ENCODE peak calls at places on chromosomes 11 and 22, in ten cellular contexts. One of them, this sample, is unnamed.

GRCh38 chr11:111407652-111408051 is 28.6 kb upstream of the POU2AF1 start:
- DNase-seq in activated CD8-positive, alpha-beta memory T cell treated with anti-CD3 and anti-CD28 coated beads for 4 hours: no peak
- DNase-seq in mammary epithelial cell: no peak
- DNase-seq in activated naive CD4-positive, alpha-beta T cell treated with Interleukin-2 at 50 U/mL for 16 hours: no peak
- DNase-seq in pancreas: no peak
- DNase-seq in posterior cingulate gyrus: no peak
- DNase-seq in NCI-H2081 treated with DMSO at 0.1 percent for 48 hours: no peak
- DNase-seq in amniotic epithelial cell: no peak
- DNase-seq in activated T-cell treated with anti-CD3 and anti-CD28 coated beads for 24 hours: no peak
- DNase-seq in substantia nigra: no peak
- DNase-seq in this sample: no peak

GRCh38 chr22:31347251-31348008 is 1.3 kb upstream of the PATZ1 start:
- DNase-seq in mammary epithelial cell: peak; percentile 50
- DNase-seq in substantia nigra: peak; percentile 54
- DNase-seq in activated naive CD4-positive, alpha-beta T cell treated with Interleukin-2 at 50 U/mL for 16 hours: peak; percentile 65
- DNase-seq in posterior cingulate gyrus: peak; percentile 88
- DNase-seq in amniotic epithelial cell: peak; percentile 71
- DNase-seq in pancreas: peak; percentile 69
- DNase-seq in activated CD8-positive, alpha-beta memory T cell treated with anti-CD3 and anti-CD28 coated beads for 4 hours: no peak
- DNase-seq in NCI-H2081 treated with DMSO at 0.1 percent for 48 hours: no peak
- DNase-seq in activated T-cell treated with anti-CD3 and anti-CD28 coated beads for 24 hours: peak; percentile 69
- DNase-seq in this sample: peak; percentile 54

GRCh38 chr11:101862410-101863233 is 52.2 kb upstream of the CEP126 start:
- DNase-seq in substantia nigra: no peak
- DNase-seq in activated T-cell treated with anti-CD3 and anti-CD28 coated beads for 24 hours: no peak
- DNase-seq in NCI-H2081 treated with DMSO at 0.1 percent for 48 hours: no peak
- DNase-seq in posterior cingulate gyrus: no peak
- DNase-seq in amniotic epithelial cell: peak; percentile 81
- DNase-seq in pancreas: no peak
- DNase-seq in mammary epithelial cell: peak; percentile 37
- DNase-seq in activated CD8-positive, alpha-beta memory T cell treated with anti-CD3 and anti-CD28 coated beads for 4 hours: no peak
- DNase-seq in activated naive CD4-positive, alpha-beta T cell treated with Interleukin-2 at 50 U/mL for 16 hours: no peak
- DNase-seq in this sample: peak; percentile 84

GRCh38 chr11:66328307-66329144 is 7.7 kb downstream of the RIN1 start:
- DNase-seq in activated naive CD4-positive, alpha-beta T cell treated with Interleukin-2 at 50 U/mL for 16 hours: peak; percentile 83
- DNase-seq in amniotic epithelial cell: peak; percentile 45
- DNase-seq in NCI-H2081 treated with DMSO at 0.1 percent for 48 hours: peak; percentile 4
- DNase-seq in activated CD8-positive, alpha-beta memory T cell treated with anti-CD3 and anti-CD28 coated beads for 4 hours: no peak
- DNase-seq in activated T-cell treated with anti-CD3 and anti-CD28 coated beads for 24 hours: peak; percentile 76
- DNase-seq in mammary epithelial cell: peak; percentile 45
- DNase-seq in posterior cingulate gyrus: peak; percentile 95
- DNase-seq in substantia nigra: peak; percentile 48
- DNase-seq in pancreas: peak; percentile 83
- DNase-seq in this sample: peak; percentile 30

GRCh38 chr11:69694781-69695180 is 9.0 kb downstream of the FGF19 start:
- DNase-seq in substantia nigra: no peak
- DNase-seq in posterior cingulate gyrus: no peak
- DNase-seq in activated naive CD4-positive, alpha-beta T cell treated with Interleukin-2 at 50 U/mL for 16 hours: no peak
- DNase-seq in pancreas: no peak
- DNase-seq in NCI-H2081 treated with DMSO at 0.1 percent for 48 hours: no peak
- DNase-seq in mammary epithelial cell: no peak
- DNase-seq in amniotic epithelial cell: no peak
- DNase-seq in activated CD8-positive, alpha-beta memory T cell treated with anti-CD3 and anti-CD28 coated beads for 4 hours: no peak
- DNase-seq in activated T-cell treated with anti-CD3 and anti-CD28 coated beads for 24 hours: no peak
- DNase-seq in this sample: no peak

GRCh38 chr11:34349882-34350281 is 7.9 kb downstream of the ABTB2 start:
- DNase-seq in substantia nigra: no peak
- DNase-seq in activated naive CD4-positive, alpha-beta T cell treated with Interleukin-2 at 50 U/mL for 16 hours: no peak
- DNase-seq in pancreas: no peak
- DNase-seq in amniotic epithelial cell: no peak
- DNase-seq in activated T-cell treated with anti-CD3 and anti-CD28 coated beads for 24 hours: no peak
- DNase-seq in NCI-H2081 treated with DMSO at 0.1 percent for 48 hours: no peak
- DNase-seq in activated CD8-positive, alpha-beta memory T cell treated with anti-CD3 and anti-CD28 coated beads for 4 hours: no peak
- DNase-seq in posterior cingulate gyrus: no peak
- DNase-seq in mammary epithelial cell: no peak
- DNase-seq in this sample: no peak

GRCh38 chr11:10502770-10503169 is 38.2 kb downstream of the RNF141 start:
- DNase-seq in activated T-cell treated with anti-CD3 and anti-CD28 coated beads for 24 hours: no peak
- DNase-seq in posterior cingulate gyrus: no peak
- DNase-seq in activated naive CD4-positive, alpha-beta T cell treated with Interleukin-2 at 50 U/mL for 16 hours: no peak
- DNase-seq in NCI-H2081 treated with DMSO at 0.1 percent for 48 hours: no peak
- DNase-seq in amniotic epithelial cell: no peak
- DNase-seq in pancreas: no peak
- DNase-seq in mammary epithelial cell: no peak
- DNase-seq in substantia nigra: no peak
- DNase-seq in activated CD8-positive, alpha-beta memory T cell treated with anti-CD3 and anti-CD28 coated beads for 4 hours: no peak
- DNase-seq in this sample: no peak

GRCh38 chr11:93689166-93689734 is 27.8 kb downstream of the CEP295 start:
- DNase-seq in posterior cingulate gyrus: no peak
- DNase-seq in amniotic epithelial cell: no peak
- DNase-seq in activated CD8-positive, alpha-beta memory T cell treated with anti-CD3 and anti-CD28 coated beads for 4 hours: no peak
- DNase-seq in substantia nigra: no peak
- DNase-seq in pancreas: no peak
- DNase-seq in mammary epithelial cell: no peak
- DNase-seq in NCI-H2081 treated with DMSO at 0.1 percent for 48 hours: no peak
- DNase-seq in activated T-cell treated with anti-CD3 and anti-CD28 coated beads for 24 hours: no peak
- DNase-seq in activated naive CD4-positive, alpha-beta T cell treated with Interleukin-2 at 50 U/mL for 16 hours: peak; percentile 3
- DNase-seq in this sample: no peak

GRCh38 chr11:746289-747175 is 732 bp upstream of the TALDO1 start:
- DNase-seq in NCI-H2081 treated with DMSO at 0.1 percent for 48 hours: no peak
- DNase-seq in pancreas: no peak
- DNase-seq in posterior cingulate gyrus: peak; percentile 87
- DNase-seq in activated naive CD4-positive, alpha-beta T cell treated with Interleukin-2 at 50 U/mL for 16 hours: peak; percentile 42
- DNase-seq in activated T-cell treated with anti-CD3 and anti-CD28 coated beads for 24 hours: no peak
- DNase-seq in activated CD8-positive, alpha-beta memory T cell treated with anti-CD3 and anti-CD28 coated beads for 4 hours: no peak
- DNase-seq in amniotic epithelial cell: no peak
- DNase-seq in substantia nigra: peak; percentile 45
- DNase-seq in mammary epithelial cell: no peak
- DNase-seq in this sample: peak; percentile 48

GRCh38 chr22:30286813-30287625 is 2.3 kb downstream of the CASTOR1 start:
- DNase-seq in posterior cingulate gyrus: peak; percentile 85
- DNase-seq in pancreas: peak; percentile 76
- DNase-seq in activated T-cell treated with anti-CD3 and anti-CD28 coated beads for 24 hours: peak; percentile 80
- DNase-seq in activated naive CD4-positive, alpha-beta T cell treated with Interleukin-2 at 50 U/mL for 16 hours: peak; percentile 90
- DNase-seq in activated CD8-positive, alpha-beta memory T cell treated with anti-CD3 and anti-CD28 coated beads for 4 hours: peak; percentile 72
- DNase-seq in mammary epithelial cell: peak; percentile 38
- DNase-seq in substantia nigra: no peak
- DNase-seq in NCI-H2081 treated with DMSO at 0.1 percent for 48 hours: no peak
- DNase-seq in amniotic epithelial cell: no peak
- DNase-seq in this sample: peak; percentile 36

GRCh38 chr11:95991545-95991944 is 67.6 kb upstream of the MTMR2 start:
- DNase-seq in mammary epithelial cell: no peak
- DNase-seq in posterior cingulate gyrus: no peak
- DNase-seq in activated naive CD4-positive, alpha-beta T cell treated with Interleukin-2 at 50 U/mL for 16 hours: no peak
- DNase-seq in activated T-cell treated with anti-CD3 and anti-CD28 coated beads for 24 hours: no peak
- DNase-seq in substantia nigra: no peak
- DNase-seq in pancreas: no peak
- DNase-seq in activated CD8-positive, alpha-beta memory T cell treated with anti-CD3 and anti-CD28 coated beads for 4 hours: no peak
- DNase-seq in amniotic epithelial cell: no peak
- DNase-seq in NCI-H2081 treated with DMSO at 0.1 percent for 48 hours: no peak
- DNase-seq in this sample: peak; percentile 44

GRCh38 chr11:58575377-58576020 is at the start of gene LPXN:
- DNase-seq in activated naive CD4-positive, alpha-beta T cell treated with Interleukin-2 at 50 U/mL for 16 hours: peak; percentile 55
- DNase-seq in substantia nigra: no peak
- DNase-seq in amniotic epithelial cell: no peak
- DNase-seq in NCI-H2081 treated with DMSO at 0.1 percent for 48 hours: no peak
- DNase-seq in activated CD8-positive, alpha-beta memory T cell treated with anti-CD3 and anti-CD28 coated beads for 4 hours: no peak
- DNase-seq in mammary epithelial cell: peak; percentile 79
- DNase-seq in posterior cingulate gyrus: no peak
- DNase-seq in activated T-cell treated with anti-CD3 and anti-CD28 coated beads for 24 hours: no peak
- DNase-seq in pancreas: no peak
- DNase-seq in this sample: no peak